ENCODE peak calls at places on chromosomes 11 and 22, in six cellular contexts. V is Peyer's patch, E is pancreas, I is heart right ventricle, H is cardiac muscle cell, A is sigmoid colon. T is an unnamed sample.
A peak's percentile ranks its signal among the peaks of the same experiment; 100 is the strongest.

GRCh38 chr11:16987205-16987568 is 27.0 kb downstream of the PLEKHA7 start:
- DNase-seq in V (peak; percentile 87), E (peak; percentile 76), I (peak; percentile 27), H (no peak), A (no peak), T (no peak)

GRCh38 chr11:47716692-47717091 is 1.5 kb upstream of the AGBL2 start:
- DNase-seq in V (no peak), E (no peak), I (no peak), H (no peak), A (no peak), T (no peak)

GRCh38 chr22:44057411-44057987 is 33.4 kb downstream of the PARVB start:
- DNase-seq in V (no peak), E (no peak), I (peak; percentile 75), H (peak; percentile 55), A (peak; percentile 92), T (peak; percentile 28)

GRCh38 chr11:86511086-86511551 is 136.4 kb downstream of the CCDC81 start:
- DNase-seq in V (no peak), E (no peak), I (no peak), H (peak; percentile 78), A (no peak), T (peak; percentile 56)

GRCh38 chr11:134630896-134631295 is 218.9 kb upstream of the B3GAT1 start:
- DNase-seq in V (no peak), E (no peak), I (no peak), H (no peak), A (no peak), T (no peak)

GRCh38 chr11:3077174-3077839 is 20.1 kb upstream of the CARS1 start:
- DNase-seq in V (no peak), E (no peak), I (no peak), H (no peak), A (no peak), T (no peak)

GRCh38 chr11:47980907-47981621 is 705 bp downstream of the PTPRJ start:
- DNase-seq in V (peak; percentile 76), E (peak; percentile 84), I (peak; percentile 54), H (peak; percentile 54), A (peak; percentile 67), T (no peak)

GRCh38 chr11:65429724-65430405 is 7.3 kb downstream of the NEAT1 start:
- DNase-seq in V (peak; percentile 76), E (peak; percentile 82), I (peak; percentile 71), H (peak; percentile 91), A (peak; percentile 89), T (no peak)

GRCh38 chr11:27770576-27770975 is 70.3 kb upstream of the BDNF start:
- DNase-seq in V (no peak), E (no peak), I (no peak), H (no peak), A (no peak), T (no peak)

GRCh38 chr11:17828311-17828751 is 93.8 kb downstream of the KCNC1 start:
- DNase-seq in V (no peak), E (no peak), I (peak; percentile 37), H (peak; percentile 46), A (peak; percentile 88), T (no peak)

GRCh38 chr11:20024172-20024935 is 135.9 kb downstream of the DBX1 start:
- DNase-seq in V (no peak), E (no peak), I (no peak), H (no peak), A (no peak), T (no peak)
- H3K4me3 ChIP-seq in V (no peak overlapping the region), E (no peak overlapping the region), I (no peak overlapping the region), H (peak overlapping the region; percentile 52), A (no peak overlapping the region), T (peak overlapping the region; percentile 40)

DNA sequence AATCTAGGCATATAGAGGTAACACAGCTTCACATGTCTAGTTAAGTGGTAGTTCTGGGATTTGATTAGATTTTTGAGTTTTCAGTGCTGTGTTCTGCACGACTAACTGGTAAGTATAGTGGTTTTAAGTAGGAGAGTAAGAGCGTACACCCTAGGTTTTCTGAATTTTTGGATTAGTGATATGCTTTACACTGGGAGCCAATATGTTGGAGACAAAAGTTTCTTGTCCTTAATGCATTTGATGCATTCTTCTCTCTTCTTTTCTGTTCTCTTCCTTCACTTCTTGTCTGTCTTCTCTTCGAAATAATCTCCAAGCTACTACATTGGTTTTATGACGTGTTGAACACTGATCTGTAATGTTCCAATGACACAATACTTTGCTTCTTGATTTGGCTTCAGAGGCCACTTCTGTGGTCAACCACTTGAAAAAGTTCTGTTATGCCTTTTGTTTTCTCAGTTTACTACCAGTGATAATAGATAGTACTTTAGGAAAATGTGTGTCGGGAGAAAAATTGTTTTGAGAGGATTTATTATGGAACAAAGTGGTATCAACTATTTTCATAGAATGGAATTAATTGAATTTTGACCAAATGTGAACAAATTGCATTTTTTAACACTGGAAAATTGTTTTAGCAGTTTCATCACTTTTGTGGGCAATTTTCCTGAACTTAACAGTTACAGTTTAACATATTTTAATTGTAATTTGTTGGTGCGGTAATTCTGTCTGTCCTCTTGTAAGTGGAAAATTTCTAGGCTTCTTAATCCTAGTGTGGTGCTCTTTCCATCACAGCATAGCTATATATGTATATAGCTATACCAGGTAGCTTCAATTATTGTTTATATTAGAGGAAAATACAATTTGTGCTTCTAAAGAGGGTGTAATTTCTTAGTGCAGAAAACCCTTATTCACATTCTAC is 2.6 kb downstream of the PDE3B start:
- DNase-seq in V (no peak), E (no peak), I (no peak), H (peak; percentile 28), A (no peak), T (no peak)
- H3K4me3 ChIP-seq in V (peak overlapping the region; percentile 92), E (no peak overlapping the region), I (peak overlapping the region; percentile 87), H (peak overlapping the region; percentile 82), A (peak overlapping the region; percentile 98), T (no peak overlapping the region)

GRCh38 chr11:125872138-125872491 is 15.4 kb upstream of the HYLS1 start:
- DNase-seq in V (no peak), E (no peak), I (no peak), H (no peak), A (no peak), T (no peak)
- H3K4me3 ChIP-seq in V (no peak overlapping the region), E (no peak overlapping the region), I (no peak overlapping the region), H (no peak overlapping the region), A (no peak overlapping the region), T (no peak overlapping the region)

GRCh38 chr22:23772315-23773246 is at the start of gene MMP11:
- DNase-seq in V (peak; percentile 82), E (peak; percentile 85), I (peak; percentile 77), H (peak; percentile 49), A (peak; percentile 83), T (no peak)

GRCh38 chr22:23775779-23776375 is 3.2 kb downstream of the MMP11 start:
- DNase-seq in V (no peak), E (peak; percentile 33), I (no peak), H (no peak), A (no peak), T (no peak)

GRCh38 chr22:23774114-23774921 is 1.7 kb downstream of the MMP11 start:
- DNase-seq in V (no peak), E (no peak), I (no peak), H (no peak), A (no peak), T (no peak)

GRCh38 chr22:23774922-23775436 is 2.3 kb downstream of the MMP11 start:
- DNase-seq in V (no peak), E (no peak), I (no peak), H (peak; percentile 75), A (no peak), T (no peak)

GRCh38 chr22:23773247-23774113 is 831 bp downstream of the MMP11 start:
- DNase-seq in V (no peak), E (peak; percentile 43), I (peak; percentile 56), H (no peak), A (no peak), T (no peak)
- H3K4me3 ChIP-seq in V (peak overlapping the region; percentile 55), E (peak overlapping the region; percentile 15), I (peak overlapping the region; percentile 57), H (peak overlapping the region; percentile 42), A (peak overlapping the region; percentile 60), T (peak overlapping the region; percentile 51)

GRCh38 chr11:539971-540481 is 2.7 kb downstream of the LRRC56 start:
- DNase-seq in V (peak; percentile 37), E (no peak), I (no peak), H (no peak), A (no peak), T (no peak)

GRCh38 chr11:537622-538430 is 499 bp downstream of the LRRC56 start:
- DNase-seq in V (peak; percentile 45), E (peak; percentile 54), I (no peak), H (no peak), A (peak; percentile 60), T (no peak)

GRCh38 chr11:540583-541432 is 3.5 kb downstream of the LRRC56 start:
- DNase-seq in V (no peak), E (no peak), I (peak; percentile 7), H (no peak), A (peak; percentile 63), T (no peak)

GRCh38 chr11:536841-537621 is at the start of gene LRRC56:
- DNase-seq in V (peak; percentile 90), E (peak; percentile 93), I (peak; percentile 80), H (peak; percentile 87), A (peak; percentile 84), T (peak; percentile 14)

DNA sequence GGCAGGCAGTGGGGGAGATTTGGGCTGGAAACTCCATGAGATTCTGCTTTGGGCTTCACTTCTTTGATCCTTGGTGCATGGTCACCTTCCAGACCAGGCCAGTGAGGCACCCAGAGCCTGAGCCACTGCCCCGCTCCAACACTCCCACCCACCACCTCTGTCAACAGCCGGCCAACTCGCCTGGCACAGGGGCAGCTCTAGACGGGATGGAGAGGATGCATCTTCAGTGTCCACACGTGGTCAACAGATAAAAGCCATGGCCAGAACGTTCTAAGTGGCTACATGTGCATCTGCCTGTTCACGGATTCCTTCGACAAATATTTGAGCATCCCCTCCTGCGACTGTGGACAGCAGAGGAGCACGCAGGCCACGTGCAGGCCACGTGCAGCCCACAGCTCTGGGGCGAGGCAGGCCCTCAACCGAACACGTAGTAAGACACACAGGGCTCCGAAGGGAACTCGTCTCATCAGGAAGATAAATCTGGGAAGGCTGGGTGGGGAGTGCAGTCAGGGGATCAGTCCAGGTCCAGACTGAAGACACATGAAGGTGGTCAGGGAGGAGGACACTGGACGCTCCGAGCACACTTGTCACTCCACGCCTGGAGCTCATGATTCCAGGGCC is 1.2 kb downstream of the LRRC56 start:
- DNase-seq in V (peak; percentile 41), E (no peak), I (no peak), H (no peak), A (no peak), T (no peak)
- H3K4me3 ChIP-seq in V (no peak overlapping the region), E (no peak overlapping the region), I (no peak overlapping the region), H (no peak overlapping the region), A (no peak overlapping the region), T (no peak overlapping the region)

GRCh38 chr11:132445966-132446365 is 1075.6 kb downstream of the NTM start:
- DNase-seq in V (no peak), E (no peak), I (no peak), H (no peak), A (no peak), T (no peak)
- H3K4me3 ChIP-seq in V (no peak overlapping the region), E (no peak overlapping the region), I (no peak overlapping the region), H (no peak overlapping the region), A (no peak overlapping the region), T (no peak overlapping the region)

GRCh38 chr22:19876941-19877625 is 22.4 kb upstream of the GNB1L start:
- DNase-seq in V (no peak), E (peak; percentile 46), I (no peak), H (no peak), A (peak; percentile 57), T (no peak)
- H3K4me3 ChIP-seq in V (no peak overlapping the region), E (no peak overlapping the region), I (no peak overlapping the region), H (no peak overlapping the region), A (no peak overlapping the region), T (no peak overlapping the region)